ENCODE peak calls at places on chromosomes 11 and 22, in nine cellular contexts. One of them, this sample, is unnamed.

GRCh38 chr11:64230209-64230984 is at the start of gene DNAJC4:
- DNase-seq in activated gamma-delta T cell treated with Interleukin-2 at 50 U/mL for 16 hours: peak
- DNase-seq in coronary artery: no peak
- DNase-seq in activated CD8-positive, alpha-beta T cell treated with anti-CD3 and anti-CD28 coated beads, Interleukin-2, amount 10 ng/mL, durations not matched to agents 7 days and 5 days: peak
- DNase-seq in dermis blood vessel endothelial cell: peak
- DNase-seq in astrocyte of the spinal cord: peak
- DNase-seq in heart left ventricle: peak
- DNase-seq in glomerular endothelial cell: no peak
- DNase-seq in mucosa of gallbladder: peak
- DNase-seq in this sample: peak

GRCh38 chr11:3104961-3105790 is 48.0 kb upstream of the CARS1 start:
- DNase-seq in activated gamma-delta T cell treated with Interleukin-2 at 50 U/mL for 16 hours: no peak
- DNase-seq in coronary artery: no peak
- DNase-seq in activated CD8-positive, alpha-beta T cell treated with anti-CD3 and anti-CD28 coated beads, Interleukin-2, amount 10 ng/mL, durations not matched to agents 7 days and 5 days: no peak
- DNase-seq in dermis blood vessel endothelial cell: no peak
- DNase-seq in astrocyte of the spinal cord: no peak
- DNase-seq in heart left ventricle: peak
- DNase-seq in glomerular endothelial cell: no peak
- DNase-seq in mucosa of gallbladder: no peak
- DNase-seq in this sample: no peak

GRCh38 chr11:120229451-120230424 is 10.2 kb upstream of the POU2F3 start:
- DNase-seq in activated gamma-delta T cell treated with Interleukin-2 at 50 U/mL for 16 hours: no peak
- DNase-seq in coronary artery: no peak
- DNase-seq in activated CD8-positive, alpha-beta T cell treated with anti-CD3 and anti-CD28 coated beads, Interleukin-2, amount 10 ng/mL, durations not matched to agents 7 days and 5 days: peak
- DNase-seq in dermis blood vessel endothelial cell: peak
- DNase-seq in astrocyte of the spinal cord: peak
- DNase-seq in heart left ventricle: no peak
- DNase-seq in glomerular endothelial cell: no peak
- DNase-seq in mucosa of gallbladder: no peak
- DNase-seq in this sample: peak

GRCh38 chr22:48826546-48826945 is 1001.1 kb downstream of the BRD1 start:
- DNase-seq in activated gamma-delta T cell treated with Interleukin-2 at 50 U/mL for 16 hours: no peak
- DNase-seq in coronary artery: no peak
- DNase-seq in activated CD8-positive, alpha-beta T cell treated with anti-CD3 and anti-CD28 coated beads, Interleukin-2, amount 10 ng/mL, durations not matched to agents 7 days and 5 days: no peak
- DNase-seq in dermis blood vessel endothelial cell: no peak
- DNase-seq in astrocyte of the spinal cord: no peak
- DNase-seq in heart left ventricle: peak
- DNase-seq in glomerular endothelial cell: no peak
- DNase-seq in mucosa of gallbladder: no peak
- DNase-seq in this sample: no peak

GRCh38 chr11:104738918-104739317 is 159.3 kb downstream of the CASP12 start:
- DNase-seq in activated gamma-delta T cell treated with Interleukin-2 at 50 U/mL for 16 hours: no peak
- DNase-seq in coronary artery: no peak
- DNase-seq in activated CD8-positive, alpha-beta T cell treated with anti-CD3 and anti-CD28 coated beads, Interleukin-2, amount 10 ng/mL, durations not matched to agents 7 days and 5 days: no peak
- DNase-seq in dermis blood vessel endothelial cell: no peak
- DNase-seq in astrocyte of the spinal cord: no peak
- DNase-seq in heart left ventricle: no peak
- DNase-seq in glomerular endothelial cell: no peak
- DNase-seq in mucosa of gallbladder: no peak
- DNase-seq in this sample: no peak

GRCh38 chr11:60878245-60879101 is 11.1 kb downstream of the ZP1 start:
- DNase-seq in activated gamma-delta T cell treated with Interleukin-2 at 50 U/mL for 16 hours: no peak
- DNase-seq in coronary artery: no peak
- DNase-seq in activated CD8-positive, alpha-beta T cell treated with anti-CD3 and anti-CD28 coated beads, Interleukin-2, amount 10 ng/mL, durations not matched to agents 7 days and 5 days: no peak
- DNase-seq in dermis blood vessel endothelial cell: no peak
- DNase-seq in astrocyte of the spinal cord: no peak
- DNase-seq in heart left ventricle: no peak
- DNase-seq in glomerular endothelial cell: no peak
- DNase-seq in mucosa of gallbladder: no peak
- DNase-seq in this sample: no peak

GRCh38 chr22:46710842-46711241 is 27.2 kb downstream of the CERK start:
- DNase-seq in activated gamma-delta T cell treated with Interleukin-2 at 50 U/mL for 16 hours: no peak
- DNase-seq in coronary artery: no peak
- DNase-seq in activated CD8-positive, alpha-beta T cell treated with anti-CD3 and anti-CD28 coated beads, Interleukin-2, amount 10 ng/mL, durations not matched to agents 7 days and 5 days: no peak
- DNase-seq in dermis blood vessel endothelial cell: no peak
- DNase-seq in astrocyte of the spinal cord: no peak
- DNase-seq in heart left ventricle: no peak
- DNase-seq in glomerular endothelial cell: no peak
- DNase-seq in mucosa of gallbladder: no peak
- DNase-seq in this sample: no peak

GRCh38 chr22:16973591-16974297 is 34.3 kb downstream of the GAB4 start:
- DNase-seq in activated gamma-delta T cell treated with Interleukin-2 at 50 U/mL for 16 hours: no peak
- DNase-seq in coronary artery: no peak
- DNase-seq in activated CD8-positive, alpha-beta T cell treated with anti-CD3 and anti-CD28 coated beads, Interleukin-2, amount 10 ng/mL, durations not matched to agents 7 days and 5 days: no peak
- DNase-seq in dermis blood vessel endothelial cell: no peak
- DNase-seq in astrocyte of the spinal cord: no peak
- DNase-seq in heart left ventricle: no peak
- DNase-seq in glomerular endothelial cell: no peak
- DNase-seq in mucosa of gallbladder: no peak
- DNase-seq in this sample: no peak

GRCh38 chr22:25746012-25746373 is 4.0 kb downstream of the MYO18B start:
- DNase-seq in activated gamma-delta T cell treated with Interleukin-2 at 50 U/mL for 16 hours: no peak
- DNase-seq in coronary artery: no peak
- DNase-seq in activated CD8-positive, alpha-beta T cell treated with anti-CD3 and anti-CD28 coated beads, Interleukin-2, amount 10 ng/mL, durations not matched to agents 7 days and 5 days: no peak
- DNase-seq in dermis blood vessel endothelial cell: peak
- DNase-seq in astrocyte of the spinal cord: peak
- DNase-seq in heart left ventricle: no peak
- DNase-seq in glomerular endothelial cell: no peak
- DNase-seq in mucosa of gallbladder: no peak
- DNase-seq in this sample: no peak

GRCh38 chr22:29150701-29151100 is 55.0 kb upstream of the EMID1 start:
- DNase-seq in activated gamma-delta T cell treated with Interleukin-2 at 50 U/mL for 16 hours: no peak
- DNase-seq in coronary artery: no peak
- DNase-seq in activated CD8-positive, alpha-beta T cell treated with anti-CD3 and anti-CD28 coated beads, Interleukin-2, amount 10 ng/mL, durations not matched to agents 7 days and 5 days: no peak
- DNase-seq in dermis blood vessel endothelial cell: no peak
- DNase-seq in astrocyte of the spinal cord: no peak
- DNase-seq in heart left ventricle: no peak
- DNase-seq in glomerular endothelial cell: no peak
- DNase-seq in mucosa of gallbladder: no peak
- DNase-seq in this sample: no peak

This sample was measured in HT-29.